ENCODE peak calls at places on chromosomes 13 and 19, in six cellular contexts. F is fibroblast of mammary gland, M is coronary artery, V is fibroblast of lung, E is Peyer's patch, S is lung. C is an unnamed sample.

GRCh38 chr13:45827318-45827717 is 24.2 kb downstream of the SIAH3 start:
- DNase-seq in F (no peak), M (peak), V (no peak), E (no peak), S (no peak), C (no peak)

GRCh38 chr13:113845723-113846638 is 17.9 kb downstream of the GAS6 start:
- DNase-seq in F (no peak), M (no peak), V (no peak), E (no peak), S (no peak), C (no peak)

GRCh38 chr13:96075953-96076543 is 13.9 kb upstream of the HS6ST3 start:
- DNase-seq in F (peak), M (no peak), V (peak), E (no peak), S (no peak), C (no peak)

GRCh38 chr13:109979186-109979585 is 192.8 kb upstream of the IRS2 start:
- DNase-seq in F (no peak), M (peak), V (no peak), E (no peak), S (no peak), C (no peak)

GRCh38 chr19:13640611-13641010 is 123.7 kb upstream of the MRI1 start:
- DNase-seq in F (no peak), M (no peak), V (no peak), E (no peak), S (no peak), C (no peak)

GRCh38 chr19:14363203-14364097 is 17.8 kb upstream of the ADGRE5 start:
- DNase-seq in F (peak), M (peak), V (peak), E (peak), S (peak), C (peak)

GRCh38 chr19:5340637-5341447 is at the start of gene PTPRS:
- DNase-seq in F (peak), M (no peak), V (peak), E (peak), S (peak), C (no peak)

GRCh38 chr13:98325724-98326123 is 148.7 kb upstream of the RNF113B start:
- DNase-seq in F (no peak), M (no peak), V (no peak), E (no peak), S (no peak), C (no peak)

GRCh38 chr19:38653028-38653571 is 5.7 kb downstream of the ACTN4 start:
- DNase-seq in F (peak), M (no peak), V (peak), E (peak), S (no peak), C (no peak)

GRCh38 chr19:6417713-6418561 is 6.7 kb downstream of the KHSRP start:
- DNase-seq in F (peak), M (no peak), V (peak), E (no peak), S (no peak), C (no peak)

GRCh38 chr19:3707868-3708206 is 347 bp upstream of the TJP3 start:
- DNase-seq in F (no peak), M (no peak), V (no peak), E (no peak), S (no peak), C (no peak)

GRCh38 chr19:42155796-42156195 is 23.6 kb upstream of the POU2F2 start:
- DNase-seq in F (no peak), M (no peak), V (no peak), E (no peak), S (no peak), C (no peak)

GRCh38 chr13:113001251-113002140 is 32.5 kb downstream of the MCF2L start:
- DNase-seq in F (no peak), M (no peak), V (peak), E (no peak), S (peak), C (no peak)

GRCh38 chr13:75687145-75687763 is 51.1 kb downstream of the LMO7 start:
- DNase-seq in F (peak), M (no peak), V (peak), E (no peak), S (no peak), C (no peak)

GRCh38 chr19:45764947-45765346 is 4.1 kb downstream of the SIX5 start:
- DNase-seq in F (no peak), M (no peak), V (no peak), E (no peak), S (no peak), C (no peak)

DNA sequence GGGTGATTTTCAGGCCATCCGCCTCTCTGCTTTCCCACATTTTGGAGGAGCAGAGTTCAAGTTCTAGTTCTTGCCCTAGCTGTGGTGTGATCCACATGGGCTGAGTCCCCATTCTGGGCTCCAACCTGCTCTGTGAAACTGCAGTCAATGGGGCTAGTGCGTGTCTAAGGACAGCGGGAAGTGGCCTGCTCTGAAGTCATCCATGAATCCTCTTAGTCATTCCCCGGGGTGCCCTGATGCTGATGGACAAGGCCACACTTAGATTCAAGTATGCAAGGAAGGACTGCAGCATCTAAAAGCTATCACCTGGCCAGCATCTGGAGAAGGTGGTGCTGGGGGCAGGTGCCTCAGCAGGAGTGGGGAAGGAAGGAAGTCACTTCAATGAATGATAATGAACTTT is 94.6 kb downstream of the TSHZ3 start:
- DNase-seq in F (no peak), M (no peak), V (no peak), E (no peak), S (no peak), C (no peak)
- H3K4me3 ChIP-seq in F (no peak), M (no peak), V (no peak), E (no peak), S (no peak), C (no peak)

GRCh38 chr19:55489711-55490477 is 1.7 kb downstream of the SSC5D start:
- DNase-seq in F (no peak), M (no peak), V (no peak), E (no peak), S (no peak), C (no peak)

GRCh38 chr19:55486971-55487883 is 1.0 kb upstream of the SSC5D start:
- DNase-seq in F (peak), M (peak), V (peak), E (no peak), S (no peak), C (peak)

GRCh38 chr19:55486043-55486970 is 1.3 kb downstream of the NAT14 start:
- DNase-seq in F (peak), M (no peak), V (no peak), E (no peak), S (no peak), C (no peak)

GRCh38 chr19:55488986-55489710 is 912 bp downstream of the SSC5D start:
- DNase-seq in F (peak), M (no peak), V (peak), E (no peak), S (no peak), C (no peak)

DNA sequence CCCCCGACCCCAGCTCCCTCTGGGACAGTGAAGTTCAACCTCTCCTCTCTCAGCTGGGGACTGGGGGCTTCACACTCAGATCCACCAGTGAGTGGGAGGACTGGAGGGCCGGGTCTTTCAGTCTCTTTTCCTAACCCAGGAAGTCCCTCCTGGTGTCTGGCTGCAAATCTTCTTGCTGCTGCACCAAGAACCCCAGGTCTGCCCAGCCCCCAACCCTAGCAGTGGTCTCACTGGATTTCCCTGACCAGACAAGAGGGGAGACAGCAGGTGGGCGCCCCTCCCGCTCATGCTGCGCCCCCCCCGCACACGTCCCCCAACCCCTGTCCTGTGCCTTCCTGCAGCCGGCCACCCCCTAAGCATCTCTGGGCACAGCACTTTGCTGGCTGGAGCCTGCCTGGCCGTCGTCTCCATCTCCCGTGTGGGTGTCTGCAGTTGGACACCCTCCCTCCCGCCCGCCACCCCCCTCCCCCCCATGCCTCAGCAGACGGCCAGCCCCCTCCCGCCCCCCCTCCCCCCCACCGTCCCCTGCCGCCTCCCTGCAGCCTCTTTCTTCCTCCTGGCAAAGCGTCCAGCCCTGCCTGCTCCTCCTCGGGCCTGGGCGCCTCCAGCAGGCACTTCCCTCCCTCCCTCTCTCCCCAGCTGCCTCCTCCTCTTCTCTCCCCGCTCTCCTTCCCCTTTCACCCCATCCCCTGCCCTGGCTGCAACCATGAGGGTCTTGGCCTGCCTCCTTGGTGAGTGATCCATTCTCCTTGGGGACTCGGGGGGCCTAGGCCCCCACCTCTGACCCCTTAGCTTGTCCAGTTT is at the start of gene SSC5D:
- DNase-seq in F (peak), M (no peak), V (peak), E (no peak), S (no peak), C (no peak)
- H3K4me3 ChIP-seq in F (peak), M (peak), V (peak), E (no peak), S (no peak), C (peak)

GRCh38 chr13:50700664-50701266 is 142.7 kb downstream of the DLEU7 start:
- DNase-seq in F (no peak), M (no peak), V (no peak), E (no peak), S (no peak), C (no peak)
- H3K4me3 ChIP-seq in F (no peak), M (no peak), V (no peak), E (no peak), S (no peak), C (no peak)

GRCh38 chr13:105960326-105960725 is 575.1 kb downstream of the EFNB2 start:
- DNase-seq in F (no peak), M (no peak), V (no peak), E (no peak), S (no peak), C (no peak)
- H3K4me3 ChIP-seq in F (no peak), M (no peak), V (no peak), E (no peak), S (no peak), C (no peak)

GRCh38 chr13:28100149-28101121 is at the start of gene FLT3:
- DNase-seq in F (peak), M (no peak), V (peak), E (peak), S (no peak), C (no peak)

GRCh38 chr13:28094311-28094710 is 6.1 kb downstream of the FLT3 start:
- DNase-seq in F (no peak), M (no peak), V (no peak), E (no peak), S (no peak), C (no peak)

GRCh38 chr13:28097503-28097902 is 2.9 kb downstream of the FLT3 start:
- DNase-seq in F (no peak), M (no peak), V (no peak), E (no peak), S (no peak), C (no peak)

GRCh38 chr13:28093871-28094270 is 6.5 kb downstream of the FLT3 start:
- DNase-seq in F (no peak), M (no peak), V (no peak), E (no peak), S (no peak), C (no peak)

DNA sequence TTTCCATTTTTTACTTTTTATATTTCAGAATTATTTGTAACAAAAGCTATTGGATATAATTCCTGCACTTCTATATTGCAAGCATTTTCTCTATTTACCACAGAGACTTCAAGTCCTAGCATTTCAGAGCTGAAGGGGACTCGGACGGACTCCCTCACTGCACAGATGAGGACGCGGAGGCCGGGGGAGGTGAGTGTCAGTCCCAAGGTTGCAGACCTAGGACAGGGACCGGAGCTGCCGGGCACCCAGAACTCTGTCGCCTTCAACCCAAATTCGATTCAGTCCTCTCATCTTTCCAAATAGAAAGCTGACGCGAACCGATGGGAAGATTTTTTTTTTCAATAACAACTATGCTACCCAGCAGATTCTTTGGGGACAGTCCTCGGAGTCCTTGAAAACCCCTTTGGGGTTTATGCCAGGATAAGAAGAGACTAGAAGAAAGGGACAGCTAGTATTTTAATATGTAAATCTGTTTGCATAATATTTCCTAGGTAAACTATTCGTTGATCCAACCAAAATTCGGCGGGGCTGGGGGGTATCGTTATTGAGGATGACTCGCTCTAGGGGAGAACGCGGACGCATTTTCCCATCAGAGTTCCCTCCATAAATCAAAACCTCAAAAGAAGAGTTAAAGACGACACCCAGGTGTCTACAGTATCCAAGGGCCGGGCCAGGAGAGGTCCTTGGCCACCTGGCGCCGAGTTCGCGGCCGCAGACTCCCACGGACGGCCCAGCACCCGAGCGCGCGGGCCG is 804 bp downstream of the FLT3 start:
- DNase-seq in F (no peak), M (no peak), V (no peak), E (no peak), S (no peak), C (no peak)
- H3K4me3 ChIP-seq in F (no peak), M (peak), V (no peak), E (peak), S (no peak), C (no peak)

DNA sequence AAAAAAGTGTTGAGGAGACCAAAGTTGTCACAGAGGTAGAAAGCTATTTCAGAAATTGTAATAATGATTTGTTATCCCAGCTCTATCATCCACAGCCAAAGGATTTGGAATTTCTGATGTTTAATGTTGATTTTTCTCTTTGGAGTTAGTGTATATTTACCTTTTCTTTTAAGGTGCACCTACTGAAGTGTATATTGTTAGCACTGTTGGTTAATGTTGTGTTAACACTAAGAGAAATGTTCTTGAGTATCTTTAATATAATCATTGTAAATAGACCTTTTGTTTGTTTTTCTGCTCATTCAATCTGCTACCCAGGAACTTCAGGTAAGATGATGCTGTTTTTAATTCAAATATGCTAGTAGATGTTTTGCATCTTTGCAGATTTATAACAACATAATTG is 57.5 kb downstream of the ZAR1L start:
- DNase-seq in F (no peak), M (no peak), V (no peak), E (no peak), S (no peak), C (no peak)
- H3K4me3 ChIP-seq in F (no peak), M (no peak), V (no peak), E (no peak), S (no peak), C (no peak)

DNA sequence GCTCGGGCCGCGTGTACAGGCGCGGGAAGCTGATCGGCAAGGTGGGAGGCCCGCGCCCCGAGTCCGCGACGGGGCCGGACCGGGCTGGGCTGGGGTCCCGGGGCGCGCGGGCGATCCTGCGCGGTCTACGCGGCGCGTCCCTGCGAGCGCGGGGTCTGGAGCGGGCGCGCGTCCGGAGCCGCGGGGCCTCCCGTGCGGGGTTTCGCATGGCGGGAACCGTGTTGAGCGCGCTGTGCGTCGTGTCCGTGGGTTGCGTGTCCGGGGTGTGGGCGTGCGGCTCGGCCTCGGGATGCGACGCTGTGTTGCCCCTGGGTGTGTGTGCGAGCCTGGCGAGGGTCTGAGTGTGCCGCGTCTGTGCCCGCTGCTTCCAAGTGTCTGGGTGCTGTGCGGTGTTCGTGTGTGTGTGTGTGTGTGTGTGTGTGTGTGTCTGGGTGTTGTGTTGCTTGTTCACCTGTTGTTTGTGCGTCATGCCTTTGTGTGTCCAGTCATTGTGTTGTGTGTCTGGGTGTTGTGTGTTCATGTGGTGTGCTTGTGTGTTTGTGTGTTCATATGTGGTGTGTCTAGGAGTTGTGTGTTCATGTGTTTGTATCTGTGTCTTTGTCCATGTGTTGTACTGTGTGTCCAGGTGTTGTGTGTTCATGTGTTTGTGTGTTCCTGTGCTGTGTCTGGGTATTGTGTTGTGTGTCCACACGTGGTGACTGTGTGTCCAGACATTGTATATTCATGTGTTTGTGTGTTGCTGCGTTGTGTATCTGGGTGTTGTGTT is 512 bp downstream of the PLK5 start:
- DNase-seq in F (no peak), M (no peak), V (no peak), E (no peak), S (no peak), C (no peak)
- H3K4me3 ChIP-seq in F (no peak), M (peak), V (no peak), E (peak), S (no peak), C (no peak)

GRCh38 chr13:48223016-48223385 is 10.0 kb upstream of the ITM2B start:
- DNase-seq in F (no peak), M (no peak), V (no peak), E (no peak), S (no peak), C (no peak)
- H3K4me3 ChIP-seq in F (peak), M (peak), V (peak), E (peak), S (no peak), C (no peak)

GRCh38 chr19:48715276-48715675 is 4.2 kb downstream of the MAMSTR start:
- DNase-seq in F (no peak), M (peak), V (no peak), E (no peak), S (no peak), C (no peak)
- H3K4me3 ChIP-seq in F (peak), M (peak), V (no peak), E (peak), S (no peak), C (peak)

DNA sequence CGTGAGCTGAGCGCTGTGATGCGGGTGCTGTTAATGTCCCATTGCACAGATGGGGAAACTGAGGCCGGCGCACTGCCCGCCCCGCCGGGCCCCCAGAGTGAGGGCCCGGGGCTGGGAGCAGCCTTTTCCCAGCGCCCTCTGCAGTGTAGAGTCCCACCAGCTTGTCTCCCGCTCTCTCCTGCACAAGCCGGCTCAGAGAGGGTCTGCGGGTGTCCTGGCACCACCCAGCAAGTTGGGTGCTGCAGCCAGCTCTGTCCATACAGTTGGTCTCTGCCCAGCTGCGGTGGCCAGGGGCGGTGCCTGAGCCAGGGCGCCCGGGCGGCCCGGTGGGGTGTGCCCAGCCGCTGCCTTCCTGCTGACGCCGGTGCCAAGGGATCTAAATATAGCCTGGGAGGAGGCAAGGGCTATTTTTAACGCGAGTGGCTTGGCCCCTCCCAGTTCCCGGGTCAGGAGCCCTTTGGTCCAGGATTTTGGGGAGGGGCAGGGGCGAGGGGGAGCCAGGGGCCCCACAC is 19.3 kb downstream of the GADD45B start:
- DNase-seq in F (peak), M (peak), V (peak), E (peak), S (peak), C (no peak)
- H3K4me3 ChIP-seq in F (peak), M (peak), V (peak), E (peak), S (peak), C (peak)

C was measured in AG04449.